ENCODE peak calls at places on chromosomes 16 and 17, in nine cellular contexts. One of them, this sample, is unnamed.

GRCh38 chr16:5649762-5650445 is 552.3 kb upstream of the EEF2KMT start:
- DNase-seq in sciatic nerve: no peak
- DNase-seq in OCI-LY7: no peak
- DNase-seq in ascending aorta: no peak
- DNase-seq in left colon: no peak
- DNase-seq in posterior cingulate gyrus: no peak
- DNase-seq in NCI-H1436: no peak
- DNase-seq in NCI-H510A: peak; percentile 12
- DNase-seq in tibial artery: no peak
- DNase-seq in this sample: no peak

GRCh38 chr17:4738136-4739121 is 1.2 kb upstream of the ZMYND15 start:
- DNase-seq in sciatic nerve: no peak
- DNase-seq in OCI-LY7: no peak
- DNase-seq in ascending aorta: no peak
- DNase-seq in left colon: peak; percentile 51
- DNase-seq in posterior cingulate gyrus: no peak
- DNase-seq in NCI-H1436: no peak
- DNase-seq in NCI-H510A: no peak
- DNase-seq in tibial artery: no peak
- DNase-seq in this sample: no peak

GRCh38 chr17:31391496-31391949 is at the start of gene RAB11FIP4:
- DNase-seq in sciatic nerve: no peak
- DNase-seq in OCI-LY7: no peak
- DNase-seq in ascending aorta: no peak
- DNase-seq in left colon: no peak
- DNase-seq in posterior cingulate gyrus: no peak
- DNase-seq in NCI-H1436: peak; percentile 59
- DNase-seq in NCI-H510A: peak; percentile 56
- DNase-seq in tibial artery: peak; percentile 23
- DNase-seq in this sample: no peak

GRCh38 chr17:12667299-12667958 is 1.7 kb downstream of the MYOCD start:
- DNase-seq in sciatic nerve: no peak
- DNase-seq in OCI-LY7: peak; percentile 22
- DNase-seq in ascending aorta: peak; percentile 81
- DNase-seq in left colon: no peak
- DNase-seq in posterior cingulate gyrus: no peak
- DNase-seq in NCI-H1436: no peak
- DNase-seq in NCI-H510A: no peak
- DNase-seq in tibial artery: no peak
- DNase-seq in this sample: no peak

GRCh38 chr17:72597354-72598087 is 476.7 kb downstream of the SOX9 start:
- DNase-seq in sciatic nerve: no peak
- DNase-seq in OCI-LY7: no peak
- DNase-seq in ascending aorta: no peak
- DNase-seq in left colon: no peak
- DNase-seq in posterior cingulate gyrus: no peak
- DNase-seq in NCI-H1436: no peak
- DNase-seq in NCI-H510A: no peak
- DNase-seq in tibial artery: no peak
- DNase-seq in this sample: no peak

GRCh38 chr16:4917117-4917516 is 19.8 kb downstream of the PPL start:
- DNase-seq in sciatic nerve: no peak
- DNase-seq in OCI-LY7: no peak
- DNase-seq in ascending aorta: no peak
- DNase-seq in left colon: no peak
- DNase-seq in posterior cingulate gyrus: no peak
- DNase-seq in NCI-H1436: no peak
- DNase-seq in NCI-H510A: no peak
- DNase-seq in tibial artery: no peak
- DNase-seq in this sample: no peak

GRCh38 chr17:75693500-75694481 is 26.7 kb downstream of the SAP30BP start:
- DNase-seq in sciatic nerve: peak; percentile 89
- DNase-seq in OCI-LY7: no peak
- DNase-seq in ascending aorta: peak; percentile 71
- DNase-seq in left colon: peak; percentile 61
- DNase-seq in posterior cingulate gyrus: peak; percentile 87
- DNase-seq in NCI-H1436: no peak
- DNase-seq in NCI-H510A: no peak
- DNase-seq in tibial artery: peak; percentile 97
- DNase-seq in this sample: no peak

GRCh38 chr16:2447920-2448583 is 11.9 kb upstream of the TEDC2 start:
- DNase-seq in sciatic nerve: peak; percentile 51
- DNase-seq in OCI-LY7: no peak
- DNase-seq in ascending aorta: no peak
- DNase-seq in left colon: no peak
- DNase-seq in posterior cingulate gyrus: no peak
- DNase-seq in NCI-H1436: no peak
- DNase-seq in NCI-H510A: no peak
- DNase-seq in tibial artery: no peak
- DNase-seq in this sample: no peak

GRCh38 chr17:79335456-79335855 is 260.8 kb downstream of the ENGASE start:
- DNase-seq in sciatic nerve: no peak
- DNase-seq in OCI-LY7: no peak
- DNase-seq in ascending aorta: no peak
- DNase-seq in left colon: no peak
- DNase-seq in posterior cingulate gyrus: no peak
- DNase-seq in NCI-H1436: no peak
- DNase-seq in NCI-H510A: no peak
- DNase-seq in tibial artery: no peak
- DNase-seq in this sample: no peak